ENCODE peak calls at places on chromosome 7, in seven cellular contexts. P, N, A, W, D, C and Y are unnamed samples.

GRCh38 chr7:183496-183895 is 8.9 kb upstream of the FAM20C start:
- DNase-seq in P (no peak), N (no peak), A (no peak), W (no peak), D (no peak), C (no peak), Y (no peak)

GRCh38 chr7:70208236-70209063 is 610.2 kb downstream of the AUTS2 start:
- DNase-seq in P (peak; percentile 61), N (no peak), A (no peak), W (no peak), D (no peak), C (no peak), Y (no peak)

GRCh38 chr7:132393789-132394261 is 182.4 kb downstream of the PLXNA4 start:
- DNase-seq in P (peak; percentile 31), N (peak; percentile 55), A (no peak), W (no peak), D (no peak), C (no peak), Y (no peak)

GRCh38 chr7:30931161-30931926 is 19.7 kb downstream of the AQP1 start:
- DNase-seq in P (peak; percentile 25), N (peak; percentile 22), A (no peak), W (no peak), D (peak; percentile 42), C (no peak), Y (no peak)

GRCh38 chr7:24229481-24230226 is 54.3 kb upstream of the NPY start:
- DNase-seq in P (no peak), N (peak; percentile 36), A (peak; percentile 42), W (no peak), D (no peak), C (no peak), Y (no peak)

GRCh38 chr7:86152926-86153325 is 490.8 kb upstream of the GRM3 start:
- DNase-seq in P (no peak), N (no peak), A (no peak), W (no peak), D (no peak), C (no peak), Y (no peak)

GRCh38 chr7:139647085-139647484 is 123.6 kb downstream of the CLEC2L start:
- DNase-seq in P (no peak), N (no peak), A (no peak), W (no peak), D (no peak), C (no peak), Y (no peak)

GRCh38 chr7:155594961-155595366 is 48.6 kb upstream of the CNPY1 start:
- DNase-seq in P (peak; percentile 47), N (no peak), A (no peak), W (no peak), D (peak; percentile 65), C (no peak), Y (no peak)

GRCh38 chr7:77537595-77538185 is 595 bp downstream of the PTPN12 start:
- DNase-seq in P (peak; percentile 59), N (peak; percentile 74), A (peak; percentile 77), W (no peak), D (peak; percentile 52), C (peak; percentile 29), Y (peak; percentile 34)

GRCh38 chr7:100585511-100586265 is at the start of gene LRCH4:
- DNase-seq in P (peak; percentile 86), N (peak; percentile 90), A (peak; percentile 77), W (no peak), D (peak; percentile 81), C (peak; percentile 57), Y (peak; percentile 63)

GRCh38 chr7:108016841-108017775 is 14.1 kb upstream of the LAMB1 start:
- DNase-seq in P (peak; percentile 38), N (peak; percentile 36), A (no peak), W (peak; percentile 28), D (peak; percentile 46), C (peak; percentile 75), Y (peak; percentile 14)

GRCh38 chr7:155371884-155372781 is 74.5 kb downstream of the INSIG1 start:
- DNase-seq in P (peak; percentile 51), N (peak; percentile 68), A (peak; percentile 38), W (no peak), D (peak; percentile 40), C (no peak), Y (no peak)

GRCh38 chr7:105759670-105760548 is 116.5 kb downstream of the ATXN7L1 start:
- DNase-seq in P (peak; percentile 62), N (peak; percentile 53), A (peak; percentile 57), W (peak; percentile 45), D (peak; percentile 77), C (peak; percentile 85), Y (peak; percentile 33)

GRCh38 chr7:50304911-50305621 is 550 bp downstream of the IKZF1 start:
- DNase-seq in P (no peak), N (peak; percentile 25), A (peak; percentile 43), W (no peak), D (peak; percentile 36), C (no peak), Y (peak; percentile 84)

GRCh38 chr7:63925262-63925625 is 73.4 kb upstream of the ZNF722 start:
- DNase-seq in P (no peak), N (peak; percentile 51), A (no peak), W (no peak), D (no peak), C (no peak), Y (no peak)

GRCh38 chr7:6147627-6148026 is 116.5 kb downstream of the ANKRD61 start:
- DNase-seq in P (no peak), N (no peak), A (no peak), W (no peak), D (no peak), C (no peak), Y (no peak)

GRCh38 chr7:137820677-137821420 is 25.9 kb downstream of the DGKI start:
- DNase-seq in P (peak; percentile 45), N (peak; percentile 47), A (peak; percentile 82), W (no peak), D (peak; percentile 53), C (no peak), Y (no peak)

GRCh38 chr7:73918926-73919693 is 58.2 kb downstream of the TMEM270 start:
- DNase-seq in P (no peak), N (peak; percentile 73), A (peak; percentile 65), W (no peak), D (peak; percentile 85), C (no peak), Y (no peak)

GRCh38 chr7:114530074-114530611 is 115.5 kb downstream of the FOXP2 start:
- DNase-seq in P (peak; percentile 3), N (no peak), A (no peak), W (no peak), D (no peak), C (no peak), Y (no peak)

GRCh38 chr7:73342645-73343044 is 14.7 kb downstream of the FKBP6 start:
- DNase-seq in P (peak; percentile 73), N (peak; percentile 74), A (peak; percentile 71), W (peak; percentile 29), D (peak; percentile 68), C (peak; percentile 8), Y (no peak)

DNA sequence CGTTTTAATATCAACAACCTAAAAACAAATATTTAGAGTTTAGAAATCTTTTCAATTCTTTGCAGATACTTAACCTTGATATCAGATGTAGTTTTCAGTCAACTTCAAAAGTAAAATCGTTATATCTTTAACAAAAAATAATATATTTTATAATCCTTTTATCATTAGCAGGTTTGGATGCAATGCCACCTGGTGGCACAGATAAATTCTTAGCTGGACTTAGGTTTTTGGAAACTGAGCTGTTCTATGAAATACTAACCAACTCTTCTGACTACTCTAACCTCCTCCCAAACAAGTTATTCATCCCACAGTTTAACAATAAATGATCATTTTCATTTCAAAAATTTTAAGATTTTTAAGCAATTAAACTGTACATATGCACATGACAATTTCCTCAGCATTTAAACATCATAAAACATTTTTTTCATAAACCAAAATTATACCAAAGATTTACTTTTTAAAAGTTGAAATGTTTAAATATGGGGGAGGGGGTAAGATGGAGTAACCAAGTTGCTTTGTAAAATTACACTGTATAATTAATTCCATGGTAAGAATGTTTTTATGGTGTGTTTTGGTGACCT is 56.9 kb downstream of the HIBADH start:
- DNase-seq in P (peak; percentile 49), N (no peak), A (peak; percentile 18), W (no peak), D (peak; percentile 43), C (peak; percentile 75), Y (peak; percentile 28)
- TF ChIP-seq CTCF in P (peak; percentile 71), N (peak; percentile 70), A (peak; percentile 55), W (peak; percentile 40), D (peak; percentile 57), C (peak; percentile 62), Y (peak; percentile 86)

DNA sequence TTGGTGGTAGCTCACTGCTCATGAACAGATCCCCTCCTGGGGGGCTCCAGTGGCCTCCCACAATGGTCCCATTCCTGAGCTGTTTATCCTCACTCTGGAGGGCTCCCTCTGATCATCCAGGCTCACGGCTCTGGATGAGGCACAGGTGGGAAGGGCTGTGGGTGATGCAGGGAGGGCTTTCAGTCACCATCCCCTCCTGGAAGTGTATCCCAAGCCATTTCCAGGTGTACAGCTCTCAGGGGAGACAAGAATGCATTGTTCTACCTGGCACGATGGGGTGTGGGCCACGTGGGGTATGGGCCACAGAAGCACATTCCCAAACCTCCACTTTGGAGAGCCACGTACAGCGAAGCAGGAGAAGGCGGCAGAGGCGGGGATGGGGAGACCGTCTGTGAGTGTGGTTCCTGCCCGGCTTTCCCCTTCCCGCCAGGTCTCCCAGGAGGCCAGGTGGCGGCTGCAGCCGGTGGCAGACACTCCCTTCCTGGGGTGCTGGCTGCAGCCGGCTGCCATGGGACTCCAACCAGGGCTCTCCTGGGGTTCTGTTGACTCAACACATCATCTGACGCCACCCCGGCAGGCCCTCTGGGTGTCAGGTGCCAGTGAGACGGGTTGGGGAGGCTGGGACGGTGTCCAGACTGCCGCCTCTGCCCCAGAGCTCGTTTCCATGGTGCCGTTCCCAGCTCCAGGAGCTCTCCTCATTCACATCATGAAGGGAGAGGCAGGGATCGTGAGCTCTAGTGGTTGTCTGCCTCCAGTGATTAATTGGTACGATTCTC is 169.7 kb upstream of the RHEB start:
- DNase-seq in P (no peak), N (no peak), A (no peak), W (no peak), D (no peak), C (no peak), Y (no peak)
- TF ChIP-seq EZH2phosphoT487 in P (no peak), N (no peak), A (no peak), W (no peak), D (no peak), C (no peak), Y (no peak)

GRCh38 chr7:51369746-51370145 is 53.1 kb upstream of the COBL start:
- DNase-seq in P (peak; percentile 51), N (no peak), A (peak; percentile 56), W (no peak), D (peak; percentile 60), C (peak; percentile 55), Y (peak; percentile 4)
- TF ChIP-seq CTCF in P (peak; percentile 50), N (no peak), A (peak; percentile 61), W (peak; percentile 54), D (peak; percentile 50), C (peak; percentile 45), Y (peak; percentile 66)

GRCh38 chr7:101879565-101879964 is 62.1 kb downstream of the CUX1 start:
- DNase-seq in P (no peak), N (no peak), A (no peak), W (no peak), D (no peak), C (no peak), Y (no peak)

GRCh38 chr7:101880536-101881443 is 63.4 kb downstream of the CUX1 start:
- DNase-seq in P (no peak), N (no peak), A (no peak), W (no peak), D (no peak), C (peak; percentile 52), Y (no peak)

GRCh38 chr7:101885597-101885955 is 68.2 kb downstream of the CUX1 start:
- DNase-seq in P (no peak), N (no peak), A (no peak), W (no peak), D (no peak), C (no peak), Y (no peak)

GRCh38 chr7:101884671-101885596 is 67.5 kb downstream of the CUX1 start:
- DNase-seq in P (no peak), N (no peak), A (no peak), W (no peak), D (no peak), C (no peak), Y (peak; percentile 91)

GRCh38 chr7:101882595-101883564 is 65.5 kb downstream of the CUX1 start:
- DNase-seq in P (peak; percentile 94), N (peak; percentile 59), A (peak; percentile 56), W (peak; percentile 98), D (peak; percentile 56), C (peak; percentile 99), Y (peak; percentile 64)
- TF ChIP-seq EZH2phosphoT487 in P (no peak), N (no peak), A (no peak), W (no peak), D (no peak), C (no peak), Y (no peak)